ENCODE peak calls at places on chromosomes 6 and 20, in seven cellular contexts. D is tibial artery, K is BE2C, O is pancreas, B is tibial nerve, J is GM06990, G is Peyer's patch. P is an unnamed sample. For H3K36me3, the result is how much of the 10 kb centered on the place peaks cover.

GRCh38 chr6:17032595-17033591 is 69.0 kb upstream of the STMND1 start:
- DNase-seq in K (no peak), B (peak), O (peak), D (peak), G (peak), J (no peak), P (no peak)

GRCh38 chr6:3697609-3698008 is 53.9 kb downstream of the PXDC1 start:
- DNase-seq in O (no peak), K (no peak), B (no peak), G (no peak), J (no peak), D (peak), P (no peak)

GRCh38 chr6:97594834-97595233 is 311.8 kb upstream of the MMS22L start:
- DNase-seq in B (no peak), K (no peak), G (no peak), O (no peak), J (no peak), D (no peak), P (no peak)

GRCh38 chr6:165676435-165677068 is 13.5 kb upstream of the PDE10A start:
- DNase-seq in K (no peak), O (no peak), B (no peak), J (no peak), D (no peak), G (no peak), P (no peak)

GRCh38 chr6:15008269-15008668 is 237.6 kb upstream of the JARID2 start:
- DNase-seq in O (no peak), J (no peak), K (no peak), D (no peak), G (no peak), B (no peak), P (no peak)

GRCh38 chr6:154039231-154039842 is at the start of gene OPRM1:
- DNase-seq in B (no peak), D (no peak), O (peak), K (peak), G (no peak), J (peak), P (peak)

GRCh38 chr6:154555075-154555677 is 44.7 kb upstream of the CNKSR3 start:
- DNase-seq in D (no peak), G (peak), O (no peak), B (no peak), J (no peak), K (no peak), P (no peak)

GRCh38 chr6:159002432-159003160 is 2.6 kb upstream of the RSPH3 start:
- DNase-seq in J (no peak), K (no peak), O (no peak), G (no peak), B (no peak), D (no peak), P (no peak)

GRCh38 chr6:110688661-110689268 is 126.5 kb downstream of the CDK19 start:
- DNase-seq in G (no peak), J (no peak), O (no peak), D (no peak), B (no peak), K (peak), P (no peak)

GRCh38 chr20:40335437-40335836 is 353.6 kb downstream of the MAFB start:
- DNase-seq in B (no peak), K (no peak), G (no peak), J (no peak), O (no peak), D (no peak), P (no peak)

DNA sequence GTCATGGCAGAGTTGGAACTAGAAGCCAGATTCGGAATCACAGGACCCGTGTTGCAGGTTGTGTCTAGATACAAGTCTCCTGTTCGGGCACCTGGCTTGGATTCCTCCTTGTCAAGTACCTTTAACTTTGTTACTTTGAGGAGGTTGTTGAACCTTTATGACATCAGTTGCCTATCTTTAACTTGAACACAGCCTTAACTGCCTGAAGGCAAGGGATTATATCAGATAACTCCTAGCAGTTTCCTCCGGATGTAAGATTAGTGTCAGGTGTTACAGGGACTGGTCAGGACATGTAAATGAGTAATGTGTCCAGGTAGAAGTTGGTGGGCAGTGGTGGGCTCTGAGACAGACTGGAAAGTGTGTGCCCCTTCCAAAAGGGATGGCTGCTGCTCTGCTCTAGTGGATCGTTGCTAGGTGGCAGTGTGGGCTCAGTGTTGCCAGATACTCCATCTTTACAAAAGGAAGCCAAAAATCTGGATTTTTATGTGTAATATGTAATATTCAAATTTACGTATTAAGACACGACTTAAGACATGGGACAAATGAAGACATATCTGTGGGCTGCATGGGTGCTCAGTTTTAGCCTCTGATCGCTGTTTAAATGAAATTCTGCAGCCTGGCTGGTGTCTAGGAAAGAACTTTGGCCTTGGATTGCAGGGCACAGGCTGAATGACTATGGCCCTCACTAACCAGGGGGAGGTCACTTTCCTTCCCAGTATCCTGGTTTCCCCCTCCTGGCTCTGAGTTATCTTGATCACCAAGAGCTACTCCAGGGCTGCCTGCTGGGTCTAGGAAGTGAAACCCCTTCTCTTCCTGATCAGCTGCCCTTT is 27.1 kb downstream of the CHMP4B start:
- DNase-seq in G (peak), J (no peak), D (no peak), B (no peak), O (no peak), K (no peak), P (no peak)
- TF ChIP-seq CTCF in G (no peak), J (peak), D (no peak), B (no peak), O (no peak), K (peak), P (no peak)

GRCh38 chr6:151380848-151381205 is 10.5 kb downstream of the ZBTB2 start:
- DNase-seq in O (no peak), K (no peak), G (no peak), B (no peak), D (no peak), J (no peak), P (no peak)
- H3K36me3 ChIP-seq in O (under half), K (under half), G (under half), B (under half), D (under half), J (under half), P (under half)

DNA sequence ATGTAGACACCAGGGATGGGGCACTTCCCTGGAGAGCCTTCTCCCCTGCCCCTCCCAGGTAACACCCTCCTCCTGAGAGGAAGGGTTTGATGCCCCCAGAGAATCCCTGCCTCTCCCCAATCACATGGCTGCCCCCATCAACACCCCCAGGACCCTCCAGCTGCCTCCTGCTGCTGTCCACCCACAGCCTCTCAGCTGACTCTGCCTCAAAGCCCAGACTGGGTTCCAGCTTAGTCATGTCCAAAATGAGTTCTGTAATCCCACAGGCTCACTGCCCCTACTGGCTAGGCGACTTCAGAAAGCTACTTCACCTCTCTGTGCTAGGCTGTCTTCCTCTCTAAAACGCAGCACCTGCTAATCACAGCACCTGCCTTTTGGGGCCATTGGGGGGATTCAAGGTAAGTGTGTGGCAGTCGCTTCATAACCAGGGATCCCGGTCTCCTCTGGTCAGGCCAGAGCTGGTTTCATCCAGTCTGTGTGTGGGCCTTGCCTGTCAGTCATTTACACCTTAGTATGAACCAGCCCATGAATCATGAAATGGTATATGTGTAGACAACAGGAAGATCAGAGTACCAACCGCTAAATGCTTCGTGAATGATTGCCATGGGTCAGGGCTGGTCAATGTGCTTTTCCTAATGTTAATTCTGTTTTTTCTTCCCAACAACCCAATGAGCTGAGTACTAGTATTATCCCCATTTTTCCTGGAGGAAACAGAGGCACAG is 40.4 kb downstream of the TFEB start:
- DNase-seq in J (no peak), K (no peak), D (no peak), G (no peak), B (no peak), O (no peak), P (no peak)
- TF ChIP-seq CTCF in J (no peak), K (no peak), D (no peak), G (no peak), B (no peak), O (no peak), P (no peak)

GRCh38 chr20:51059862-51060261 is 37.0 kb upstream of the KCNG1 start:
- DNase-seq in B (no peak), K (no peak), D (no peak), G (no peak), J (no peak), O (no peak), P (no peak)

GRCh38 chr20:51061646-51062045 is 38.7 kb upstream of the KCNG1 start:
- DNase-seq in O (no peak), G (no peak), B (no peak), D (no peak), J (no peak), K (no peak), P (no peak)

GRCh38 chr20:51064160-51064559 is 41.3 kb upstream of the KCNG1 start:
- DNase-seq in K (no peak), D (no peak), B (no peak), O (no peak), J (no peak), G (no peak), P (no peak)

GRCh38 chr20:51062065-51062464 is 39.2 kb upstream of the KCNG1 start:
- DNase-seq in B (no peak), G (no peak), D (no peak), J (no peak), O (no peak), K (no peak), P (no peak)

GRCh38 chr20:51060301-51060700 is 37.4 kb upstream of the KCNG1 start:
- DNase-seq in J (no peak), K (no peak), O (no peak), B (no peak), D (no peak), G (no peak), P (no peak)
- H3K36me3 ChIP-seq in J (under half), K (under half), O (under half), B (under half), D (under half), G (under half), P (under half)